ENCODE peak calls at places on chromosomes 12 and 14, in six cellular contexts. S, C, X, B, H and Q are unnamed samples. For H3K4me1, the result is how much of the 10 kb centered on the place peaks cover.

GRCh38 chr14:105315211-105315721 is 718 bp downstream of the PACS2 start:
- DNase-seq in H (no peak), S (no peak), B (no peak), C (no peak), X (no peak), Q (no peak)

GRCh38 chr14:104112609-104113571 is 25.5 kb upstream of the KIF26A start:
- DNase-seq in X (no peak), C (peak), S (no peak), H (no peak), B (no peak), Q (no peak)

GRCh38 chr14:59374048-59374447 is 91.1 kb downstream of the GPR135 start:
- DNase-seq in B (no peak), C (no peak), S (no peak), X (no peak), H (no peak), Q (no peak)

GRCh38 chr14:76698631-76699030 is 62.6 kb upstream of the VASH1 start:
- DNase-seq in B (no peak), C (no peak), H (no peak), X (no peak), S (no peak), Q (no peak)

GRCh38 chr12:51548241-51548640 is 42.8 kb upstream of the SCN8A start:
- DNase-seq in S (no peak), C (no peak), B (no peak), H (no peak), X (no peak), Q (no peak)

GRCh38 chr14:39368261-39368959 is 63.8 kb downstream of the FBXO33 start:
- DNase-seq in H (peak), X (peak), S (no peak), C (no peak), B (peak), Q (no peak)

GRCh38 chr12:12716151-12716844 is 870 bp upstream of the CDKN1B start:
- DNase-seq in C (no peak), S (no peak), H (no peak), B (no peak), X (no peak), Q (no peak)

GRCh38 chr12:22447223-22447622 is 97.1 kb downstream of the C2CD5 start:
- DNase-seq in S (no peak), B (no peak), H (no peak), X (no peak), C (no peak), Q (no peak)

GRCh38 chr12:25958254-25959068 is at the start of gene RASSF8:
- DNase-seq in B (no peak), C (peak), S (peak), X (peak), H (peak), Q (no peak)

GRCh38 chr12:116246490-116247179 is 30.9 kb downstream of the MED13L start:
- DNase-seq in H (no peak), X (no peak), C (no peak), S (no peak), B (no peak), Q (no peak)

GRCh38 chr12:113271853-113272561 is 50.7 kb downstream of the TPCN1 start:
- DNase-seq in S (peak), C (peak), H (peak), X (peak), B (no peak), Q (no peak)

GRCh38 chr14:34179723-34180122 is 228.8 kb upstream of the EGLN3 start:
- DNase-seq in S (no peak), H (no peak), C (no peak), X (no peak), B (no peak), Q (no peak)

GRCh38 chr14:100889641-100890040 is 13.9 kb downstream of the RTL1 start:
- DNase-seq in S (no peak), H (no peak), B (no peak), X (peak), C (peak), Q (no peak)

GRCh38 chr14:85420707-85421106 is 109.2 kb upstream of the FLRT2 start:
- DNase-seq in S (no peak), X (no peak), C (no peak), H (no peak), B (no peak), Q (no peak)

GRCh38 chr12:108633534-108634224 is at the start of gene SELPLG:
- DNase-seq in H (peak), B (no peak), C (peak), S (no peak), X (no peak), Q (peak)

GRCh38 chr14:96117101-96117897 is 78.1 kb downstream of the C14orf132 start:
- DNase-seq in X (no peak), C (no peak), H (no peak), S (no peak), B (no peak), Q (no peak)

GRCh38 chr12:728781-729180 is 23.6 kb upstream of the WNK1 start:
- DNase-seq in B (no peak), X (no peak), C (no peak), H (no peak), S (no peak), Q (no peak)

GRCh38 chr12:54370218-54370730 is 6.0 kb upstream of the GPR84 start:
- DNase-seq in S (peak), H (peak), B (peak), C (peak), X (peak), Q (no peak)

GRCh38 chr12:63905523-63905922 is 61.0 kb downstream of the SRGAP1 start:
- DNase-seq in C (no peak), X (no peak), S (no peak), B (no peak), H (no peak), Q (no peak)

GRCh38 chr12:116368196-116369194 is 91.0 kb upstream of the MED13L start:
- DNase-seq in B (no peak), H (no peak), C (no peak), S (no peak), X (no peak), Q (no peak)

GRCh38 chr14:81446279-81447007 is 46.3 kb upstream of the STON2 start:
- DNase-seq in S (no peak), C (no peak), X (no peak), B (no peak), H (no peak), Q (no peak)

GRCh38 chr14:89155491-89155890 is 261.5 kb downstream of the FOXN3 start:
- DNase-seq in B (no peak), C (no peak), X (no peak), H (no peak), S (no peak), Q (no peak)

GRCh38 chr14:49768301-49769121 is 558 bp downstream of the KLHDC2 start:
- DNase-seq in C (peak), B (peak), X (peak), H (peak), S (no peak), Q (peak)

GRCh38 chr12:110689601-110690430 is 901 bp upstream of the HVCN1 start:
- DNase-seq in H (peak), X (peak), B (no peak), C (peak), S (no peak), Q (no peak)

GRCh38 chr14:61253064-61253753 is 27.9 kb downstream of the TMEM30B start:
- DNase-seq in H (no peak), S (no peak), C (no peak), B (no peak), X (no peak), Q (no peak)

GRCh38 chr14:24259282-24260025 is 3.5 kb downstream of the TGM1 start:
- DNase-seq in X (no peak), B (no peak), S (no peak), H (no peak), C (no peak), Q (no peak)

GRCh38 chr12:110269622-110270124 is 11.4 kb upstream of the ATP2A2 start:
- DNase-seq in H (no peak), B (no peak), S (no peak), C (no peak), X (peak), Q (no peak)

GRCh38 chr14:104680806-104681688 is 8.4 kb upstream of the INF2 start:
- DNase-seq in H (peak), B (no peak), X (peak), C (peak), S (no peak), Q (no peak)

GRCh38 chr12:124213606-124214347 is 81.1 kb upstream of the RFLNA start:
- DNase-seq in X (no peak), B (no peak), S (no peak), H (no peak), C (no peak), Q (no peak)

GRCh38 chr12:53676715-53677611 is 1.1 kb upstream of the ATP5MC2 start:
- DNase-seq in S (no peak), B (no peak), H (peak), X (peak), C (peak), Q (no peak)

GRCh38 chr12:92270501-92270900 is 124.9 kb upstream of the BTG1 start:
- DNase-seq in X (no peak), C (no peak), B (no peak), H (no peak), S (no peak), Q (no peak)

GRCh38 chr12:77438639-77439038 is 373.3 kb upstream of the E2F7 start:
- DNase-seq in S (no peak), H (no peak), C (no peak), X (no peak), B (no peak), Q (no peak)

GRCh38 chr14:94598816-94599655 is 13.2 kb upstream of the SERPINA3 start:
- DNase-seq in C (no peak), B (no peak), X (peak), S (peak), H (peak), Q (no peak)

GRCh38 chr12:41174602-41175001 is 13.5 kb upstream of the PDZRN4 start:
- DNase-seq in C (no peak), S (peak), H (no peak), B (no peak), X (no peak), Q (no peak)

GRCh38 chr12:88067301-88067700 is 38.1 kb upstream of the C12orf50 start:
- DNase-seq in C (no peak), B (no peak), X (no peak), S (no peak), H (no peak), Q (no peak)

GRCh38 chr14:60242420-60242819 is 6.6 kb upstream of the PPM1A start:
- DNase-seq in B (no peak), S (no peak), C (no peak), X (no peak), H (no peak), Q (no peak)

GRCh38 chr12:4201333-4202105 is 72.0 kb upstream of the CCND2 start:
- DNase-seq in C (no peak), S (no peak), H (no peak), B (no peak), X (no peak), Q (no peak)
- H3K4me1 ChIP-seq in C (under half), S (under half), H (under half), B (under half), X (under half), Q (under half)

DNA sequence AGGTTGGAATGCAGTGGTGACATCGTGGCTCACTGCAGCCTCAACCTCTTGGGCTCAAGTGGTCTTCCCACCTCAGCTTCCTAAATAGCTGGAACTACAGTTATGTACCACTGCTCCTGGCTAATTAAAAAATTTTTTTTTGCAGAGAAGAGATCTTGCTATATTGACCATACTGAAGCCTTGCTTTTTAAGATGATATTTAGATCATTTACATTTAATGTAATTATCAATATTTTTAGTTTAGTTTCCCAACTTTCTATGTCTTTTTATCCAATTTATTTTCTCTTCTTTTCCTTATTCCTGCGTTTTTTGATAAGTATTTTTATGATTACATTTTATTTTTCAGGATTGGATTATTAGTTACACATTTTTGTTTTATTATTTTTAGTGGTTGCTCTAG is 340.1 kb downstream of the APAF1 start:
- DNase-seq in C (no peak), X (no peak), S (no peak), B (no peak), H (no peak), Q (no peak)
- TF ChIP-seq POLR2A in C (no peak), X (no peak), S (no peak), B (no peak), H (no peak), Q (no peak)

GRCh38 chr12:49413010-49413409 is 45.7 kb downstream of the SPATS2 start:
- DNase-seq in C (no peak), H (no peak), B (no peak), S (no peak), X (no peak), Q (no peak)

GRCh38 chr12:49413796-49414195 is 46.5 kb downstream of the SPATS2 start:
- DNase-seq in C (no peak), B (no peak), H (no peak), S (no peak), X (no peak), Q (no peak)

GRCh38 chr12:49416892-49417291 is 49.6 kb downstream of the SPATS2 start:
- DNase-seq in S (no peak), H (no peak), B (no peak), C (no peak), X (no peak), Q (no peak)

GRCh38 chr12:49415426-49416040 is 48.3 kb downstream of the SPATS2 start:
- DNase-seq in H (no peak), B (no peak), X (no peak), C (no peak), S (no peak), Q (no peak)

DNA sequence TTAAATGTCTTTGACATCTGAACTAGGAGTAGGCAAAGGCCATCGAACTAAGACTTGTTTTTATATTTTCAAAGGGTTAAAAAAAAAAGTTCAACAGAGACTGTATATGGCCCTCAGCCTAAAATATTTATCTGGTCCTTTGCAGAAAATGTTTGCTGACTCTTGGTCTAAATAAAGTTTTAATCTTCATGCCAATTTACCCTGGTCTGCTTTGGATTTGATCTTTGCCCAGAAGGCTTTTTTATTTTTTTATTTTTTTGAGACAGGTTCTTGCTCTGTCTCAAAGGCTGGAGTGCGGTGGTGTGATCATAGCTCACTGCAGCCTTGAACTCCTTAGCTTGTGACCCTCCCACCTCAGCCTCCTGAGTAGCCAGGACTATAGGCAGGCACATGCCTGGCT is 47.1 kb downstream of the SPATS2 start:
- DNase-seq in B (no peak), H (no peak), X (no peak), C (no peak), S (no peak), Q (no peak)
- H3K4me1 ChIP-seq in B (under half), H (under half), X (under half), C (under half), S (under half), Q (under half)

GRCh38 chr12:118136559-118137003 is 657 bp downstream of the PEBP1 start:
- DNase-seq in X (peak), C (peak), H (peak), B (no peak), S (no peak), Q (peak)
- TF ChIP-seq POLR2A in X (no peak), C (no peak), H (no peak), B (no peak), S (no peak), Q (no peak)

GRCh38 chr12:123038966-123039365 is 58.5 kb downstream of the ARL6IP4 start:
- DNase-seq in X (no peak), S (no peak), B (no peak), H (no peak), C (no peak), Q (no peak)
- H3K4me1 ChIP-seq in X (under half), S (under half), B (under half), H (under half), C (under half), Q (under half)